ENCODE peak calls at places on chromosomes 2 and 18, in eight cellular contexts. J is astrocyte of the hippocampus; O is lung microvascular endothelial cell; C is sigmoid colon; P is colonic mucosa; T is sciatic nerve; R is naive thymus-derived CD8-positive, alpha-beta T cell; N is breast epithelium. D is an unnamed sample.

GRCh38 chr2:20604401-20604911 is 46.4 kb downstream of the HS1BP3 start:
- DNase-seq in J (no peak), O (no peak), C (peak; percentile 73), P (no peak), T (peak; percentile 56), R (no peak), N (no peak), D (peak; percentile 26)

GRCh38 chr2:147824625-147825024 is 20.2 kb upstream of the ACVR2A start:
- DNase-seq in J (no peak), O (no peak), C (no peak), P (no peak), T (no peak), R (no peak), N (no peak), D (no peak)

GRCh38 chr2:15159751-15160177 is 401.4 kb downstream of the NBAS start:
- DNase-seq in J (peak; percentile 71), O (peak; percentile 79), C (no peak), P (peak; percentile 24), T (no peak), R (no peak), N (no peak), D (no peak)

GRCh38 chr18:13577091-13577697 is 149.2 kb downstream of the FAM210A start:
- DNase-seq in J (peak; percentile 75), O (no peak), C (no peak), P (no peak), T (no peak), R (no peak), N (no peak), D (no peak)

GRCh38 chr18:44725300-44726096 is 44.8 kb downstream of the SETBP1 start:
- DNase-seq in J (peak; percentile 76), O (peak; percentile 83), C (peak; percentile 76), P (no peak), T (no peak), R (peak; percentile 38), N (no peak), D (no peak)

GRCh38 chr2:67290451-67290991 is 106.6 kb upstream of the ETAA1 start:
- DNase-seq in J (peak; percentile 62), O (no peak), C (no peak), P (no peak), T (no peak), R (no peak), N (no peak), D (no peak)

GRCh38 chr2:29202819-29203495 is 87.7 kb downstream of the CLIP4 start:
- DNase-seq in J (no peak), O (no peak), C (no peak), P (no peak), T (no peak), R (no peak), N (no peak), D (no peak)

GRCh38 chr2:193963472-193964119 is 1693.4 kb upstream of the SLC39A10 start:
- DNase-seq in J (peak; percentile 69), O (peak; percentile 60), C (no peak), P (no peak), T (no peak), R (no peak), N (no peak), D (no peak)

GRCh38 chr2:53672881-53673522 is 94.6 kb upstream of the CHAC2 start:
- DNase-seq in J (peak; percentile 56), O (no peak), C (no peak), P (no peak), T (no peak), R (no peak), N (no peak), D (no peak)

GRCh38 chr18:48945953-48946217 is 4.9 kb downstream of the SMAD7 start:
- DNase-seq in J (peak; percentile 13), O (no peak), C (no peak), P (no peak), T (no peak), R (no peak), N (no peak), D (no peak)

GRCh38 chr18:35490894-35491688 is 6.7 kb downstream of the INO80C start:
- DNase-seq in J (no peak), O (no peak), C (no peak), P (peak; percentile 16), T (no peak), R (no peak), N (no peak), D (no peak)

GRCh38 chr18:75926811-75927210 is 499.3 kb upstream of the SMIM21 start:
- DNase-seq in J (peak; percentile 26), O (no peak), C (no peak), P (no peak), T (no peak), R (no peak), N (no peak), D (no peak)

GRCh38 chr2:23497536-23497935 is 112.6 kb downstream of the KLHL29 start:
- DNase-seq in J (no peak), O (no peak), C (no peak), P (no peak), T (no peak), R (no peak), N (no peak), D (no peak)

GRCh38 chr18:55524353-55525123 is 63.5 kb downstream of the TCF4 start:
- DNase-seq in J (no peak), O (no peak), C (no peak), P (no peak), T (no peak), R (no peak), N (no peak), D (no peak)

GRCh38 chr2:233244818-233245217 is 6.7 kb upstream of the ATG16L1 start:
- DNase-seq in J (no peak), O (no peak), C (no peak), P (no peak), T (no peak), R (no peak), N (no peak), D (no peak)

GRCh38 chr18:2880473-2880872 is 33.7 kb downstream of the EMILIN2 start:
- DNase-seq in J (no peak), O (no peak), C (no peak), P (no peak), T (no peak), R (no peak), N (no peak), D (no peak)

GRCh38 chr2:139835101-139835500 is 1054.9 kb upstream of the NXPH2 start:
- DNase-seq in J (no peak), O (no peak), C (no peak), P (no peak), T (no peak), R (no peak), N (no peak), D (no peak)

GRCh38 chr2:205409403-205409802 is 272.9 kb upstream of the NRP2 start:
- DNase-seq in J (peak; percentile 28), O (peak; percentile 72), C (no peak), P (no peak), T (no peak), R (no peak), N (no peak), D (no peak)

GRCh38 chr2:12442627-12442928 is 274.2 kb upstream of the TRIB2 start:
- DNase-seq in J (peak; percentile 54), O (no peak), C (no peak), P (no peak), T (no peak), R (no peak), N (no peak), D (no peak)

GRCh38 chr2:235553696-235554100 is 59.9 kb downstream of the AGAP1 start:
- DNase-seq in J (peak; percentile 67), O (no peak), C (no peak), P (no peak), T (no peak), R (no peak), N (no peak), D (no peak)

GRCh38 chr2:2026252-2026831 is 282.0 kb upstream of the PXDN start:
- DNase-seq in J (no peak), O (no peak), C (no peak), P (peak; percentile 33), T (no peak), R (no peak), N (no peak), D (no peak)

GRCh38 chr2:43207553-43208300 is 18.7 kb downstream of the ZFP36L2 start:
- DNase-seq in J (no peak), O (no peak), C (no peak), P (peak; percentile 21), T (no peak), R (no peak), N (no peak), D (no peak)